ENCODE peak calls at places on chromosomes 12 and 14, in ten cellular contexts. I, R, X, S, E, O, H, Q, K and F are unnamed samples.

GRCh38 chr14:51304428-51304827 is 64.4 kb downstream of the TMX1 start:
- DNase-seq in X (no peak), O (no peak), H (no peak), K (no peak), R (no peak), Q (no peak), E (no peak), I (no peak), S (no peak), F (no peak)

GRCh38 chr12:44582521-44582920 is 293.6 kb downstream of the NELL2 start:
- DNase-seq in K (no peak), Q (no peak), H (no peak), X (no peak), R (no peak), O (no peak), E (no peak), I (no peak), S (no peak), F (no peak)

GRCh38 chr12:10226740-10227139 is 14.1 kb downstream of the GABARAPL1 start:
- DNase-seq in X (no peak), S (no peak), I (no peak), R (no peak), E (no peak), O (no peak), Q (no peak), H (no peak), K (no peak), F (no peak)

GRCh38 chr12:69511870-69512269 is 41.7 kb downstream of the FRS2 start:
- DNase-seq in X (peak), H (no peak), E (no peak), R (no peak), S (no peak), K (no peak), I (no peak), O (no peak), Q (no peak), F (no peak)

GRCh38 chr12:104137902-104138746 is at the start of gene NFYB:
- DNase-seq in R (peak), S (peak), O (peak), E (peak), Q (peak), X (peak), H (peak), K (peak), I (peak), F (peak)

GRCh38 chr12:89678225-89678624 is 30.4 kb downstream of the ATP2B1 start:
- DNase-seq in R (no peak), E (no peak), K (no peak), O (no peak), H (no peak), X (no peak), I (no peak), Q (no peak), S (no peak), F (peak)

GRCh38 chr12:121917950-121918678 is at the start of gene CFAP251:
- DNase-seq in O (no peak), K (peak), S (no peak), H (peak), X (peak), E (peak), Q (peak), R (peak), I (no peak), F (peak)

GRCh38 chr12:98741229-98741614 is 96.1 kb downstream of the APAF1 start:
- DNase-seq in E (no peak), Q (no peak), H (no peak), O (no peak), S (no peak), X (no peak), K (no peak), I (no peak), R (no peak), F (no peak)

GRCh38 chr14:60510254-60510975 is 1.5 kb downstream of the SIX6 start:
- DNase-seq in K (no peak), R (no peak), S (no peak), X (no peak), O (no peak), H (no peak), Q (no peak), I (no peak), E (no peak), F (no peak)

GRCh38 chr14:75399819-75400678 is 27.8 kb upstream of the JDP2 start:
- DNase-seq in X (peak), H (peak), K (no peak), R (peak), O (peak), Q (peak), I (peak), E (peak), S (peak), F (no peak)

GRCh38 chr12:10372534-10372931 is 17.3 kb downstream of the KLRK1 start:
- DNase-seq in O (no peak), X (no peak), R (no peak), I (peak), H (no peak), K (no peak), S (no peak), Q (no peak), E (no peak), F (no peak)

GRCh38 chr14:76920572-76921175 is 94.5 kb downstream of the LRRC74A start:
- DNase-seq in K (no peak), R (no peak), E (no peak), H (no peak), X (no peak), O (no peak), I (peak), Q (no peak), S (no peak), F (no peak)

GRCh38 chr12:77728018-77728417 is 102.7 kb upstream of the NAV3 start:
- DNase-seq in E (no peak), R (no peak), X (no peak), S (no peak), I (no peak), O (no peak), Q (no peak), K (no peak), H (no peak), F (no peak)

GRCh38 chr12:98399532-98399931 is 115.9 kb upstream of the TMPO start:
- DNase-seq in E (no peak), I (peak), H (no peak), R (no peak), O (peak), S (peak), X (no peak), K (no peak), Q (no peak), F (peak)

GRCh38 chr14:90523961-90524875 is 127.4 kb downstream of the CALM1 start:
- DNase-seq in K (no peak), E (no peak), X (no peak), R (no peak), Q (no peak), S (no peak), O (peak), H (no peak), I (no peak), F (no peak)

GRCh38 chr12:49624919-49625577 is 1.7 kb downstream of the PRPF40B start:
- DNase-seq in R (no peak), X (no peak), K (no peak), I (no peak), H (no peak), Q (no peak), S (peak), E (no peak), O (peak), F (no peak)

GRCh38 chr12:20798561-20798960 is 11.9 kb upstream of the SLCO1B3 start:
- DNase-seq in R (no peak), O (no peak), Q (peak), S (no peak), I (peak), E (no peak), H (no peak), K (no peak), X (peak), F (peak)

GRCh38 chr14:24975393-24975792 is 74.6 kb downstream of the STXBP6 start:
- DNase-seq in S (no peak), Q (no peak), R (no peak), K (no peak), X (no peak), H (no peak), O (no peak), I (no peak), E (no peak), F (no peak)

GRCh38 chr12:54126696-54127537 is 61.9 kb downstream of the SMUG1 start:
- DNase-seq in K (no peak), I (peak), X (no peak), S (peak), E (peak), H (peak), R (peak), Q (peak), O (peak), F (no peak)

GRCh38 chr12:6778212-6778570 is 5.9 kb downstream of the LAG3 start:
- DNase-seq in O (no peak), Q (no peak), H (no peak), R (peak), I (no peak), E (peak), S (no peak), X (no peak), K (no peak), F (peak)

GRCh38 chr12:56188116-56188785 is 1.0 kb downstream of the SMARCC2 start:
- DNase-seq in K (no peak), E (no peak), R (no peak), Q (no peak), I (peak), X (no peak), S (no peak), H (no peak), O (no peak), F (peak)

GRCh38 chr12:29051221-29051620 is 97.9 kb upstream of the FAR2 start:
- DNase-seq in Q (no peak), R (no peak), H (no peak), E (no peak), I (no peak), K (no peak), S (no peak), X (no peak), O (no peak), F (no peak)

GRCh38 chr14:80211143-80212024 is at the start of gene DIO2:
- DNase-seq in X (no peak), S (no peak), I (no peak), Q (peak), R (peak), H (no peak), K (no peak), E (peak), O (no peak), F (no peak)

GRCh38 chr12:14614704-14615121 is 47.0 kb upstream of the PLBD1 start:
- DNase-seq in H (no peak), Q (no peak), I (peak), X (no peak), E (no peak), S (no peak), O (no peak), K (peak), R (no peak), F (no peak)

DNA sequence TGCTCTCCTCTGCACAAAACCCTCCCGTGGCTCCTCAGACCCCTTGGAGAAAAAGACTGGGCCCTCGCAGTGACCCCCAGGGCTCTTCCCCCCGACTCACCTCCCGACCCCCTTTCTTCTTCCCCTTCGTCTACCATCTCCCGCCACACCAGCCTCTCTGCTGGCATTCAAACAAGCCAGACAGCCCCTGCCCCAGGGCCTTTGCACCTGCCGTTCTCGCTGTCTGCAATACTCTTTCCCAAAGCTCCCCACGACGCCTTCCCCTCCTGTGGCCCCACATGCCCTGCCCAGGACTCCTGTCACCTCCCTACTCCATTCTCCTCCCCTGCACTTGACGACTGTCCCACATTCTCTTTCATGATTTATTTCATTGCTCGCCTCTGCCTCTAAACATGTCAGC is 115.7 kb downstream of the PHETA1 start:
- DNase-seq in K (no peak), E (no peak), X (no peak), S (no peak), O (no peak), Q (no peak), H (no peak), R (no peak), I (no peak), F (no peak)
- TF ChIP-seq POLR2A in K (no peak), E (no peak), X (no peak), S (no peak), O (no peak), Q (no peak), H (no peak), R (no peak), I (no peak), F (no peak)

GRCh38 chr12:13028825-13029570 is 15.2 kb upstream of the FAM234B start:
- DNase-seq in R (no peak), Q (no peak), I (no peak), E (no peak), O (no peak), H (no peak), X (no peak), S (no peak), K (no peak), F (peak)

GRCh38 chr12:13027032-13027431 is 17.1 kb upstream of the FAM234B start:
- DNase-seq in Q (no peak), O (no peak), S (no peak), K (no peak), H (no peak), E (no peak), I (no peak), X (no peak), R (no peak), F (peak)

GRCh38 chr12:13022737-13023370 is 21.3 kb upstream of the FAM234B start:
- DNase-seq in X (no peak), I (no peak), S (no peak), Q (no peak), K (no peak), H (no peak), R (no peak), E (no peak), O (no peak), F (no peak)

GRCh38 chr12:13027508-13027907 is 16.7 kb upstream of the FAM234B start:
- DNase-seq in O (no peak), I (no peak), S (no peak), K (no peak), X (no peak), E (no peak), R (no peak), H (no peak), Q (no peak), F (no peak)

DNA sequence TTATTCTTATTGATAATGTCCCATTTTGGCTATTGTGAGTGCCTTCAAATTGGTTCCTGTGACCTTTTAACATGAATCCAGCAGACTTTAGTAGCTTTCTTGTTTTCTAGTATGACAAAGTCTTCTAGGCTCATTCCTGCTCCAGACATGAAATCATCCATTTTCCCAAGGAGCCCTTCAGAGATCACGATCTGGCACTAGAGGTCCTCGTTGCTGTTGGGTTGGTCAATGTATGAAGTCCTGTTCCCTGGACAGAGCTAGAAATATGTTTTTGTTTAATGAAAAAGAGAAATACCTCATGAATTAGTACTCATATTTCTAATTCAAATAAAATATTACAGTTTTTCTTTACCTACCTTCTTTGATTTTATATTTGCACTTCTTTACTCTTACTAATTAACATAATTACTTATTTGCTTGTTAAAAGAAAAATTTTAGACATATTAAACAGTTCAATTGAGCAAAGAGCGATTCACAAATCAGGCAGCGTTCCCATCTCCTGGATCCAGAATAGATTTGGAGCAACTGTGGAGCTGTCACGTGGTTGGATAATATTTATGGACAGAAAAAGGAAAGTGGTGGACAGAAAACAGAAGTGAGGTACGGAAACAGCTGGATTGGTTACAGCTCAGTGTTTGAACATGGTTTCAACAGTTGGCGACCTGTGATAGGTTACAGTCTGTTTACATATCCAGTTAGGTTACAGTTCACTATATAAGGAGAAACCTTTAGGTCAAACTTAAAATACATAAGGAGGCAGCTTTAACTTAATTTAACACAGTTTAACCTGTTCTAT is 19.8 kb upstream of the FAM234B start:
- DNase-seq in X (peak), K (no peak), R (no peak), Q (peak), H (peak), O (no peak), S (peak), I (peak), E (peak), F (no peak)
- TF ChIP-seq POLR2A in X (no peak), K (no peak), R (no peak), Q (no peak), H (no peak), O (no peak), S (no peak), I (no peak), E (no peak), F (no peak)

GRCh38 chr14:102139248-102140026 is at the start of gene WDR20:
- DNase-seq in X (peak), K (peak), H (peak), R (peak), S (peak), E (peak), Q (peak), O (peak), I (peak), F (peak)
- TF ChIP-seq POLR2A in X (peak), K (peak), H (no peak), R (peak), S (peak), E (peak), Q (no peak), O (peak), I (peak), F (peak)

GRCh38 chr14:67385120-67385519 is 25.0 kb downstream of the EIF2S1 start:
- DNase-seq in E (no peak), R (no peak), X (peak), I (no peak), H (no peak), Q (no peak), O (no peak), K (no peak), S (no peak), F (no peak)
- TF ChIP-seq POLR2A in E (no peak), R (no peak), X (no peak), I (no peak), H (no peak), Q (no peak), O (no peak), K (no peak), S (no peak), F (no peak)

DNA sequence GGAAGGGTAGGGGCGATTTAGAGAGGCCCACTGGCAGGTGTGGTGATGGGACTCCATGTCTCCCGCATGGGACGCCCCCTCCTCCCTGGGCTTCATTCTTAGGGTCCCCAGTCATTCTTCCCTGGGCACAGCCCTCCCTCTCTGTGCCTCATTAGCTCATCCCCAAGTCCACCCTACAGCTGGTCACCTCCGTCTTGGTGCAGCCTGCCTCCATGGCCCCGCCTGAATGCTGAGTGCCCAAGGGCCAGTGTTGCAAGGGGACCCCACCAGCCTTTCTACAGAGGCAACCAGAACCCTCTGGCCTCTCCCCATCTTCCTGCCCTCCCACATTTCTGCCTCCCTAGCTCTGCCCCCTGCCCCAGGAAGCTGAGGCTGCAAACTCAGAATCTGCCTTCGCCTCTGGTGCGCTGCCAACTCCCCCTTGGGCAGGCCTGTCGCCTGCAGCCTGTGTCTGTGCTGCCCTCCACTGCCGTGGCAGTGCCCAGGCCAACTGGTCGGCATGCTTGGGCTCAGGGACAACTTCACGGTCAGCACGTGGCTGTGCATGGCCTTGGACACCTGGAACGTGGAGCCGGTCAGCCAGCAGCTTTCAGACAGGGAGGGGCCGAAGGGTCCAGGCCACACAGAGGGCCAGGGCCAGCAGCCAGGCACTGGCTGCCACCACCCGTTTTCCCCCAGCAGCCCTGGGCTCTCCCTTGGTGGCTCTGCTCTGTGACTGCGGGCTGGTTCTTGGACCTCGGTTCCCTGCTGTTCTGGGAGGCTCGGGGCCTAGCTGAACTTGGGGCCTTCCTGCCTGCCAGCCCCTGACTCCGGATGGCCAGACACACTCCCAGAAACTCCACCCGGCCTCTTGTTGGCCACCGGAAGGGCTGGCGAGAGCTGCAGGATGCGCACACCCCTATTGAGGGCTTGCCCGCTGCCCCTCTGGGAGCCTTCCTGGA is 33.9 kb upstream of the PPP1R13B start:
- DNase-seq in E (peak), O (no peak), X (no peak), R (peak), S (no peak), H (peak), I (no peak), Q (no peak), K (no peak), F (no peak)
- TF ChIP-seq POLR2A in E (no peak), O (no peak), X (no peak), R (no peak), S (no peak), H (no peak), I (no peak), Q (no peak), K (no peak), F (no peak)

DNA sequence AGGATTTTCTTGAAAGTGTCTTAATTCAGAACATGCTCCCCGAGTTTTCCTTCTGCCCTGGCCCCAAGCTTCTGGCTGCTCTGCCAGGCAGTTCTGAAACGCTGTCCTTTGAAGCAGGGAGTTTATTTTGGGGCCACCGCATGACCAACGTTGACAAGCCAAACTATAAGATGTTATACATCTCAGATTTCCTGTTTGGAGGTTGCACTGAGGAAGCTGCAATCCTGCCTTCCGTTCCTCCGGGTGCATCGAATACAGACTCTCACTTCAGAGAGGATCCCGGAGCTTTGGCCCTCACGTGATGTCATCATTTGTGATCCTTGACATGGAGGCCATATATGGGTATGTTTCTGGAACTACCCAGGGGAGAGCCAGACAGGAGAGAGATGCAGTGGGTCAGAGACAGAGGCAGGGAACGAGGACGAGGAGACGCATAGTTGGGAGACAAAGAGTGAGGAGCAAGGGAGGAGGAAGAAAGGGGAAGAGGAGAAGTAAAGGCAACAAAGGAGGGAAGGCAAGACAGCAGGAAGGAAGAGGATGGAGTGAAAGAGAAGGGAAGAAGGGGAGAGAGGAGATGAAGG is at the start of gene ASB2:
- DNase-seq in X (no peak), R (no peak), S (no peak), I (no peak), K (no peak), H (peak), Q (no peak), E (no peak), O (no peak), F (no peak)
- TF ChIP-seq POLR2A in X (no peak), R (no peak), S (no peak), I (no peak), K (no peak), H (peak), Q (no peak), E (no peak), O (no peak), F (no peak)